ENCODE peak calls at places on chromosomes 11 and 22, in eight cellular contexts. E, D, L, Q, T, A, S and F are unnamed samples.

GRCh38 chr11:91261513-91261912 is 963.1 kb upstream of the FAT3 start:
- DNase-seq in L (peak), T (no peak), S (no peak), A (no peak), D (no peak), E (no peak), Q (no peak), F (no peak)

GRCh38 chr11:113394919-113395318 is 7.3 kb downstream of the ANKK1 start:
- DNase-seq in T (no peak), L (no peak), D (no peak), A (no peak), Q (no peak), E (no peak), S (no peak), F (no peak)

GRCh38 chr22:38750638-38751037 is 5.2 kb downstream of the SUN2 start:
- DNase-seq in L (no peak), T (no peak), E (no peak), A (no peak), D (no peak), S (no peak), Q (no peak), F (no peak)

GRCh38 chr11:110376711-110377324 is 52.9 kb upstream of the FDX1 start:
- DNase-seq in D (peak), Q (peak), T (peak), S (peak), E (peak), A (peak), L (peak), F (peak)

GRCh38 chr22:44425356-44425755 is 72.7 kb downstream of the RTL6 start:
- DNase-seq in S (peak), Q (no peak), A (no peak), D (no peak), E (peak), L (no peak), T (no peak), F (no peak)

GRCh38 chr11:1152316-1153104 is 5.2 kb upstream of the MUC5AC start:
- DNase-seq in A (no peak), Q (peak), L (peak), E (peak), D (peak), T (no peak), S (no peak), F (no peak)

GRCh38 chr11:27317751-27318150 is 45.3 kb downstream of the CCDC34 start:
- DNase-seq in E (peak), A (no peak), Q (peak), L (peak), S (peak), T (no peak), D (no peak), F (no peak)

GRCh38 chr11:64752106-64752970 is 7.4 kb downstream of the PYGM start:
- DNase-seq in S (no peak), E (no peak), L (no peak), D (no peak), T (no peak), Q (no peak), A (no peak), F (no peak)

GRCh38 chr11:79503028-79503427 is 62.2 kb upstream of the TENM4 start:
- DNase-seq in L (no peak), D (no peak), A (no peak), T (no peak), Q (peak), S (no peak), E (no peak), F (no peak)

GRCh38 chr22:49922926-49923325 is 4.5 kb downstream of the CRELD2 start:
- DNase-seq in L (no peak), S (no peak), Q (no peak), D (no peak), T (no peak), A (no peak), E (no peak), F (no peak)

GRCh38 chr11:95767498-95767897 is 22.1 kb downstream of the FAM76B start:
- DNase-seq in T (no peak), D (no peak), S (peak), E (peak), A (peak), Q (peak), L (no peak), F (peak)

GRCh38 chr11:108496643-108497256 is 1.4 kb downstream of the POGLUT3 start:
- DNase-seq in A (no peak), S (peak), E (peak), D (no peak), L (no peak), T (no peak), Q (peak), F (no peak)

GRCh38 chr22:47064416-47064815 is 302.0 kb downstream of the TBC1D22A start:
- DNase-seq in T (no peak), D (peak), S (no peak), L (no peak), E (no peak), A (no peak), Q (no peak), F (no peak)

GRCh38 chr11:92776676-92777075 is 192.8 kb upstream of the MTNR1B start:
- DNase-seq in E (no peak), A (no peak), D (no peak), T (no peak), L (no peak), Q (peak), S (no peak), F (no peak)

GRCh38 chr11:124745835-124746620 is 6.0 kb downstream of the VSIG2 start:
- DNase-seq in E (no peak), L (peak), D (peak), A (no peak), S (no peak), T (no peak), Q (no peak), F (no peak)

GRCh38 chr11:70526116-70527045 is 128.1 kb downstream of the CTTN start:
- DNase-seq in L (no peak), D (no peak), T (no peak), S (no peak), A (no peak), E (no peak), Q (no peak), F (no peak)

GRCh38 chr11:72001834-72002591 is 3.3 kb downstream of the IL18BP start:
- DNase-seq in Q (peak), E (no peak), T (no peak), S (no peak), D (no peak), L (no peak), A (no peak), F (no peak)

GRCh38 chr22:50674606-50675552 is 2.3 kb downstream of the SHANK3 start:
- DNase-seq in A (no peak), S (peak), Q (no peak), E (no peak), D (peak), L (peak), T (peak), F (no peak)

GRCh38 chr22:22787805-22788459 is 99.7 kb upstream of the IGLL5 start:
- DNase-seq in A (peak), Q (peak), D (peak), L (peak), T (peak), E (peak), S (peak), F (peak)

GRCh38 chr11:46112961-46113617 is 8.2 kb downstream of the PHF21A start:
- DNase-seq in T (no peak), D (no peak), E (peak), Q (peak), A (no peak), S (peak), L (peak), F (peak)

GRCh38 chr11:112856591-112856990 is 104.6 kb upstream of the NCAM1 start:
- DNase-seq in T (no peak), S (no peak), E (no peak), D (no peak), Q (no peak), A (no peak), L (no peak), F (no peak)

GRCh38 chr11:67347964-67348749 is 5.2 kb downstream of the POLD4 start:
- DNase-seq in D (no peak), E (no peak), L (no peak), T (no peak), A (no peak), S (peak), Q (no peak), F (no peak)

GRCh38 chr11:88475991-88476418 is 138.5 kb upstream of the CTSC start:
- DNase-seq in D (no peak), A (peak), L (no peak), E (no peak), S (peak), T (no peak), Q (no peak), F (peak)

GRCh38 chr11:123561046-123561781 is 93.2 kb downstream of the SCN3B start:
- DNase-seq in A (no peak), Q (peak), L (peak), T (no peak), E (peak), S (peak), D (peak), F (no peak)

GRCh38 chr11:15123849-15124248 is 9.1 kb downstream of the INSC start:
- DNase-seq in T (no peak), Q (peak), A (no peak), L (no peak), E (peak), D (no peak), S (peak), F (peak)

GRCh38 chr11:78796956-78797355 is 222.3 kb upstream of the NARS2 start:
- DNase-seq in A (no peak), S (peak), T (no peak), L (no peak), D (no peak), E (peak), Q (peak), F (peak)

GRCh38 chr22:33332538-33332937 is 274.4 kb upstream of the SYN3 start:
- DNase-seq in E (no peak), Q (no peak), D (no peak), S (no peak), T (no peak), L (no peak), A (no peak), F (no peak)

GRCh38 chr11:126838779-126839178 is 161.8 kb downstream of the KIRREL3 start:
- DNase-seq in Q (no peak), A (no peak), E (no peak), L (no peak), S (no peak), T (no peak), D (no peak), F (no peak)

GRCh38 chr11:11344045-11344444 is 9.0 kb downstream of the CSNK2A3 start:
- DNase-seq in L (no peak), A (no peak), T (no peak), D (no peak), E (no peak), Q (no peak), S (no peak), F (no peak)

GRCh38 chr22:19873138-19873959 is 18.7 kb upstream of the GNB1L start:
- DNase-seq in E (no peak), D (no peak), L (no peak), Q (no peak), A (no peak), T (no peak), S (no peak), F (no peak)

GRCh38 chr11:90698238-90698637 is 475.4 kb upstream of the CHORDC1 start:
- DNase-seq in E (no peak), T (no peak), D (no peak), A (no peak), L (no peak), Q (no peak), S (no peak), F (no peak)

GRCh38 chr11:75626692-75627536 is 41.9 kb downstream of the MAP6 start:
- DNase-seq in T (no peak), S (peak), L (no peak), E (no peak), A (peak), D (no peak), Q (peak), F (no peak)

GRCh38 chr11:35160902-35161585 is 22.1 kb downstream of the CD44 start:
- DNase-seq in T (no peak), D (no peak), Q (no peak), L (no peak), S (peak), E (no peak), A (no peak), F (peak)

GRCh38 chr11:35003658-35004057 is 87.2 kb downstream of the PDHX start:
- DNase-seq in L (no peak), D (no peak), S (no peak), T (no peak), A (no peak), Q (peak), E (no peak), F (no peak)

GRCh38 chr11:15406952-15407351 is 292.2 kb downstream of the INSC start:
- DNase-seq in Q (no peak), S (no peak), L (no peak), E (no peak), D (no peak), A (no peak), T (no peak), F (no peak)

GRCh38 chr11:20026629-20027545 is 133.4 kb downstream of the DBX1 start:
- DNase-seq in E (no peak), L (peak), S (no peak), A (no peak), D (peak), T (no peak), Q (no peak), F (no peak)

GRCh38 chr11:198236-198806 is 5.4 kb downstream of the SCGB1C1 start:
- DNase-seq in E (no peak), Q (no peak), D (no peak), T (no peak), L (no peak), S (no peak), A (no peak), F (no peak)